ENCODE peak calls at places on chromosome 11, in ten cellular contexts. O is AG04450; H is substantia nigra; S is A549; R is fibroblast of lung; K is SJCRH30; A is heart left ventricle; W is CD8-positive, alpha-beta memory T cell; G is HL-60; Z is brain microvascular endothelial cell. E is an unnamed sample.

GRCh38 chr11:30346068-30346688 is 23.3 kb downstream of the ARL14EP start:
- DNase-seq in O (peak), H (no peak), S (peak), R (peak), K (peak), A (no peak), W (no peak), G (peak), Z (peak), E (peak)

GRCh38 chr11:45045692-45046471 is 95.2 kb upstream of the TP53I11 start:
- DNase-seq in O (no peak), H (no peak), S (peak), R (peak), K (no peak), A (peak), W (no peak), G (peak), Z (peak), E (no peak)

GRCh38 chr11:9765320-9766101 is 101.6 kb downstream of the SWAP70 start:
- DNase-seq in O (peak), H (no peak), S (no peak), R (peak), K (peak), A (peak), W (no peak), G (no peak), Z (peak), E (peak)

GRCh38 chr11:13717331-13717730 is 48.9 kb downstream of the FAR1 start:
- DNase-seq in O (peak), H (no peak), S (peak), R (peak), K (no peak), A (no peak), W (no peak), G (no peak), Z (peak), E (no peak)

GRCh38 chr11:121464352-121464946 is 11.7 kb upstream of the SORL1-AS1 start:
- DNase-seq in O (peak), H (no peak), S (peak), R (peak), K (peak), A (peak), W (peak), G (no peak), Z (peak), E (no peak)

GRCh38 chr11:75851203-75851602 is 36.2 kb downstream of the UVRAG start:
- DNase-seq in O (no peak), H (no peak), S (no peak), R (no peak), K (no peak), A (no peak), W (no peak), G (no peak), Z (peak), E (no peak)

GRCh38 chr11:66676279-66676919 is 1.3 kb downstream of the RBM4B start:
- DNase-seq in O (no peak), H (no peak), S (no peak), R (no peak), K (no peak), A (no peak), W (no peak), G (peak), Z (no peak), E (no peak)

GRCh38 chr11:63548178-63548577 is 11.6 kb downstream of the PLAAT4 start:
- DNase-seq in O (no peak), H (no peak), S (no peak), R (no peak), K (no peak), A (no peak), W (no peak), G (no peak), Z (no peak), E (no peak)

GRCh38 chr11:30255637-30256036 is 24.8 kb downstream of the FSHB start:
- DNase-seq in O (no peak), H (no peak), S (no peak), R (no peak), K (no peak), A (no peak), W (no peak), G (no peak), Z (no peak), E (no peak)

GRCh38 chr11:69726019-69726418 is 22.2 kb upstream of the FGF19 start:
- DNase-seq in O (no peak), H (no peak), S (no peak), R (no peak), K (no peak), A (no peak), W (no peak), G (no peak), Z (no peak), E (no peak)

GRCh38 chr11:65869643-65870306 is 2.8 kb downstream of the EFEMP2 start:
- DNase-seq in O (no peak), H (no peak), S (no peak), R (no peak), K (no peak), A (no peak), W (no peak), G (no peak), Z (no peak), E (no peak)

GRCh38 chr11:114125959-114126358 is 66.4 kb downstream of the ZBTB16 start:
- DNase-seq in O (no peak), H (no peak), S (no peak), R (no peak), K (no peak), A (no peak), W (no peak), G (no peak), Z (no peak), E (no peak)

GRCh38 chr11:114125531-114125930 is 66.0 kb downstream of the ZBTB16 start:
- DNase-seq in O (no peak), H (no peak), S (no peak), R (no peak), K (no peak), A (no peak), W (no peak), G (no peak), Z (no peak), E (no peak)

GRCh38 chr11:114131366-114131963 is 72.0 kb downstream of the ZBTB16 start:
- DNase-seq in O (no peak), H (no peak), S (no peak), R (no peak), K (no peak), A (no peak), W (no peak), G (no peak), Z (no peak), E (no peak)

GRCh38 chr11:114129699-114130659 is 70.5 kb downstream of the ZBTB16 start:
- DNase-seq in O (no peak), H (no peak), S (no peak), R (no peak), K (no peak), A (no peak), W (no peak), G (no peak), Z (no peak), E (no peak)

DNA sequence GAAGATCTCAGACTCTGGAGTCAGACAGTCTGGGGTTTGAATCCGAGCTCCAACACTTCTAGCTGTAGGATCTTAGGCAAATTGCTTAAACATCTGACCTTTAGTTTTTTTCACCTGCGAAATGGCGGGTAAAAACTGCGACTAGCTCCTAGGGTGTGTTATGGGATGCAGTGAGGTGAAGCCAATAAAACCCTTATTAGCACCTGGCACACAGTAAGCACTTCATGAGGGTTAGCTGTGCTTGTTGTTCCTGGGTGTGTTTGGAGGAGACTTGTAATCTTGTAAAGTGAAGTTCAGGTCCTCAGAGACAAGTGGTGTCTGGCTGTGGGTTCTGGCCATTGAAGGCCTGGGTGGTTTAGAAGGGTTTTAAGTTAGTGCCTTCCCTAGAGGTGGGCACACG is 68.9 kb downstream of the ZBTB16 start:
- DNase-seq in O (no peak), H (no peak), S (no peak), R (no peak), K (no peak), A (no peak), W (no peak), G (no peak), Z (no peak), E (no peak)
- H3K27ac ChIP-seq in O (no peak), H (no peak), S (no peak), R (no peak), K (no peak), A (no peak), W (no peak), G (no peak), Z (no peak), E (no peak)

DNA sequence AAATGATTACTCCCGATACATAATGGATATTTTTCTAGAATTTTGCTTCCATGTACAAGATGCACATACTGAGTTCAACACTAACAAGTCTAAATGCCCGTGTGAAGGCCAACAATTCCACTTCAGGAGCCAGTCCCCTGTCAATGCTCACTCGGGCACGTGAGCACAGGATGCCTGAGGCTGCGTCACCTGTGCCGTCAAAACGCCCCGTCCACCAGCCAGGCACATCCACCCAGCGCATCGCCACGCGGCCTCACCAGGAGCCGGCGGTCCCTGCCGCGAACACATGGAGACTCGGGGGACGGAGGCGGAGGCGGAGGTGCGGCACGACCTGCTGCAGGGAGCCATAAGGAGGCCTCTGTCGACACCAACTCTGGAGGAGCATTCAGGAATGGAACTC is 9.8 kb downstream of the TOLLIP start:
- DNase-seq in O (no peak), H (no peak), S (no peak), R (no peak), K (no peak), A (no peak), W (no peak), G (no peak), Z (no peak), E (peak)
- H3K27ac ChIP-seq in O (no peak), H (no peak), S (peak), R (no peak), K (no peak), A (no peak), W (no peak), G (no peak), Z (no peak), E (no peak)

DNA sequence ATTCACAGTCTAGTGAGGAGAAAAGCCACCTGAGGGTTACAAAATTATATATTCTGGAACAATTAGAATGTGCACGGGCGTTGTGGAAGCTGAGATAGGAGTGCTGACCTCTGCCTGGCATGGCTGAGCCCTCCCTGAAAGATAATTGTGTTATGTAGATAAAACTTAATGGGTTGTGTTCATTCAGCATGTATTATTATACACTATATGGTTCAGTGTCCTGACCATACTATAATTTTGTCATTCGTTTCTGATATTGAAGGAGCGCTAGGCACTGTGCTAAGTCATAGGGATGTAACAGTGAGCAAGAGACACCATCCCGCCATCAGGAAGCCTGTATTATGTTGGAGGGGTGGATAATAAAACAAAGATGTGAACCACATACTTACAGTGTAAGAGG is 3.8 kb downstream of the ACAT1 start:
- DNase-seq in O (no peak), H (no peak), S (no peak), R (no peak), K (no peak), A (no peak), W (no peak), G (no peak), Z (no peak), E (no peak)
- H3K27ac ChIP-seq in O (no peak), H (no peak), S (no peak), R (no peak), K (no peak), A (peak), W (no peak), G (no peak), Z (no peak), E (no peak)

DNA sequence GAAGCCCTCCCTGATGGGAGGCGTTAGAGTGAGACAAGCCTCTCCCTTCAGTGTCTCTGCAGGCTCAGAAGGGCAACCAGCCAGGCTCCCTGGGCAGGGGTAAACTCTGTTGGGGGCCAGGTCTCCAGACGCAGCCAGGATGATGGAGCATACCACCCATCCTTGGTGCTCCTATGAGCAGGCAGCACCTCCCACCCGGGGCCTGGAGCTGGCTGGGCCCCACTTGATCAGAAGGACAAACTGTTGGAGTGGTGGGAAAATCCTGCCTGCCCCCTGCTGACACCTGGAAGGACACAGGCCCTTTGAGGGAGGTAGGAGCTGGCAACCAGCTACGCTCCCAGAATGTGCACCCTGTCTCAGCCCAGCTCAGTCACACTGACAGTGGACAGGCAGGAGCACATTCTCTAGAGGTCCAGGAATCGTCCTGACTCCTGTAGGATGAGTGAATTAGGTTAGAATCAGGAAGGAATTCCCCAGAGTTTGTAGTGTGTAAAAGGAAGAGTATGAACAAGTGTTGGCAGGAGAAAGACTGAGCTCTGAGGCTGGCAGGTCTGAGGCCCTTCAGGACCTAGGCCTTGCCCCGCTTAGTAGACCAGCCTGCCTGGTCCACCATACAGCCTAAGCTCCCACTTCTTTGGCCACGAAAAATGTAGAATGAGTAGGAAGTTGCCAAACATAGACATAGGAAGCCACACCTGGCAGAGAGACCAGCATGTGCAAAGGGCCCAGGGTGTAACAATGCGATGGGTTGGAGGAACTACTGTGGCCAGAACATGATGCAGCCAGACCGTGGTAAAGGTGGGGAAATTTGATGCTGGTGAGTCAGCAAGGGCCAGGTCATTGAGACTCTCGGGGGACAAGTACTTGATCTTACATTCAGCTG is 19.1 kb downstream of the ARHGEF17 start:
- DNase-seq in O (no peak), H (no peak), S (no peak), R (peak), K (peak), A (no peak), W (no peak), G (peak), Z (no peak), E (no peak)
- H3K27ac ChIP-seq in O (peak), H (no peak), S (peak), R (peak), K (no peak), A (peak), W (no peak), G (peak), Z (no peak), E (no peak)

E was measured in GM23338.